ENCODE peak calls at places on chromosomes 1 and 21, in eight cellular contexts. Q, N, H, A, J, B, K and E are unnamed samples.

GRCh38 chr1:100642826-100643225 is 76.7 kb upstream of the VCAM1 start:
- DNase-seq in Q (no peak), N (no peak), H (no peak), A (no peak), J (no peak), B (no peak), K (no peak), E (no peak)

GRCh38 chr1:167517535-167518330 is 596 bp downstream of the CD247 start:
- DNase-seq in Q (no peak), N (no peak), H (no peak), A (peak; percentile 76), J (peak; percentile 92), B (no peak), K (no peak), E (no peak)

GRCh38 chr1:226846801-226847200 is 23.6 kb upstream of the PSEN2 start:
- DNase-seq in Q (no peak), N (no peak), H (no peak), A (no peak), J (no peak), B (no peak), K (no peak), E (no peak)

GRCh38 chr1:232942413-232943294 is 7.8 kb upstream of the NTPCR start:
- DNase-seq in Q (no peak), N (no peak), H (no peak), A (no peak), J (no peak), B (no peak), K (no peak), E (no peak)

GRCh38 chr1:158793604-158794003 is 12.6 kb upstream of the OR6N2 start:
- DNase-seq in Q (peak; percentile 61), N (no peak), H (no peak), A (no peak), J (no peak), B (no peak), K (no peak), E (no peak)

GRCh38 chr1:151166506-151166956 is 587 bp downstream of the SCNM1 start:
- DNase-seq in Q (no peak), N (no peak), H (peak; percentile 63), A (no peak), J (no peak), B (peak; percentile 72), K (no peak), E (no peak)

GRCh38 chr1:154611150-154611865 is 3.3 kb upstream of the ADAR start:
- DNase-seq in Q (no peak), N (no peak), H (no peak), A (no peak), J (no peak), B (no peak), K (no peak), E (no peak)

GRCh38 chr1:107842241-107842640 is 122.7 kb downstream of the VAV3 start:
- DNase-seq in Q (no peak), N (no peak), H (no peak), A (no peak), J (no peak), B (no peak), K (no peak), E (no peak)

GRCh38 chr1:230188826-230189225 is 121.8 kb downstream of the GALNT2 start:
- DNase-seq in Q (no peak), N (no peak), H (no peak), A (no peak), J (no peak), B (no peak), K (no peak), E (no peak)

GRCh38 chr1:220274122-220274855 is 2.0 kb upstream of the RAB3GAP2 start:
- DNase-seq in Q (no peak), N (no peak), H (peak; percentile 65), A (no peak), J (no peak), B (peak; percentile 61), K (no peak), E (no peak)

GRCh38 chr21:28587748-28588147 is 404.9 kb downstream of the LTN1 start:
- DNase-seq in Q (no peak), N (no peak), H (peak; percentile 30), A (no peak), J (no peak), B (no peak), K (no peak), E (no peak)

GRCh38 chr1:231724876-231725647 is 98.5 kb downstream of the DISC1 start:
- DNase-seq in Q (peak; percentile 77), N (no peak), H (peak; percentile 60), A (no peak), J (peak; percentile 74), B (no peak), K (no peak), E (no peak)

GRCh38 chr1:1624443-1625403 is 7.2 kb upstream of the MMP23B start:
- DNase-seq in Q (no peak), N (no peak), H (peak; percentile 37), A (peak; percentile 72), J (no peak), B (no peak), K (peak; percentile 80), E (no peak)

GRCh38 chr1:206492589-206492988 is 14.7 kb upstream of the RASSF5 start:
- DNase-seq in Q (no peak), N (no peak), H (no peak), A (peak; percentile 69), J (no peak), B (no peak), K (no peak), E (no peak)

GRCh38 chr1:206491592-206491991 is 15.7 kb upstream of the RASSF5 start:
- DNase-seq in Q (no peak), N (no peak), H (no peak), A (no peak), J (no peak), B (no peak), K (no peak), E (no peak)

GRCh38 chr1:206489980-206490534 is 17.3 kb upstream of the RASSF5 start:
- DNase-seq in Q (peak; percentile 84), N (peak; percentile 83), H (peak; percentile 74), A (peak; percentile 89), J (peak; percentile 80), B (peak; percentile 85), K (peak; percentile 75), E (peak; percentile 44)

GRCh38 chr1:206493279-206493678 is 14.1 kb upstream of the RASSF5 start:
- DNase-seq in Q (no peak), N (no peak), H (no peak), A (no peak), J (no peak), B (no peak), K (no peak), E (no peak)

DNA sequence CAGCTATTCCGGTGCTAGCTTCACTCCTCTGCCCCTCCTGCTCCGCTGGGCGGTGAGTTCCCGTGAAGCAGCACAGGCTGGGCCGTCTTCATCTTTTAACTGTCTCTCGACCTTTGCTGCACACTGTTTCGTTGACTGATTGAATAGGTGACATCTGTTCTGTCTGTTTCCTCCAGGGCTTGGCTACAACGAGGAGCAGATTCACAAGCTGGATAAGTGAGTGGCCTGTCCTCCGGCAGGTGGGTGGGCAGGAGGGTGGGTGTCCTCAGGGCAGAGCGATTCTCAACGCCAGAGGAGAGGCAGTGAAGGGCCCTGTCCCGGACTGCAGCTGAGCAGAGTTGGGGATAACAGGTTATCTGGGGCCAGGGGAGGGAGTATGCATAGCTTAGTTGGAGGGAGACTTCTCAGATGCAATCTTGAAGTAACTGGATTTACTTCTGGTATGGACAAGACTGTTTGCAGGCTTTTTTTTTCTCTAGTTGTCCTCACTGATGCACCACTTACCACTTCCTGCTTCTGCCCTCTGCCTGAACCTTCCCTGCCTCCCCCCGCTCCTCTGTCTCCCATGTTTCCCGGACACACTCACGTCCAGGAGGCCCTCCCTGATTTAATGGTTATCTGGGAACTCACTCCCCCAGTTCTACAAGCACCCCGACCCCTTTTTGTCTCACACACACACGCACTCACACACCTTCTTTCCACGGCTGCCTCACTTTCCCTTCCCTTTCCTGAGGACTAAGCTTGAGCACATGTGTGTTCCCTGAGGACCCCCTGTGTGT is 16.5 kb upstream of the RASSF5 start:
- DNase-seq in Q (no peak), N (no peak), H (peak; percentile 32), A (no peak), J (no peak), B (no peak), K (no peak), E (no peak)
- H3K27ac ChIP-seq in Q (no peak overlapping the region), N (no peak overlapping the region), H (no peak overlapping the region), A (no peak overlapping the region), J (peak overlapping the region; percentile 44), B (no peak overlapping the region), K (no peak overlapping the region), E (no peak overlapping the region)

GRCh38 chr1:54094001-54094729 is 40.8 kb downstream of the TCEANC2 start:
- DNase-seq in Q (no peak), N (no peak), H (no peak), A (no peak), J (no peak), B (no peak), K (no peak), E (no peak)
- H3K27ac ChIP-seq in Q (no peak overlapping the region), N (no peak overlapping the region), H (no peak overlapping the region), A (no peak overlapping the region), J (no peak overlapping the region), B (no peak overlapping the region), K (no peak overlapping the region), E (no peak overlapping the region)

GRCh38 chr1:224800486-224801119 is 128.9 kb upstream of the DNAH14 start:
- DNase-seq in Q (peak; percentile 46), N (no peak), H (no peak), A (no peak), J (no peak), B (no peak), K (no peak), E (no peak)
- H3K27ac ChIP-seq in Q (no peak overlapping the region), N (no peak overlapping the region), H (no peak overlapping the region), A (no peak overlapping the region), J (no peak overlapping the region), B (no peak overlapping the region), K (no peak overlapping the region), E (no peak overlapping the region)

GRCh38 chr21:26800001-26800400 is 45.2 kb downstream of the ADAMTS1 start:
- DNase-seq in Q (no peak), N (no peak), H (peak; percentile 46), A (no peak), J (peak; percentile 46), B (no peak), K (no peak), E (no peak)

GRCh38 chr21:26804895-26805609 is 40.2 kb downstream of the ADAMTS1 start:
- DNase-seq in Q (no peak), N (no peak), H (peak; percentile 68), A (no peak), J (no peak), B (no peak), K (no peak), E (no peak)

GRCh38 chr21:26798856-26799751 is 46.1 kb downstream of the ADAMTS1 start:
- DNase-seq in Q (no peak), N (no peak), H (peak; percentile 83), A (no peak), J (no peak), B (no peak), K (no peak), E (no peak)

GRCh38 chr21:26800455-26801454 is 44.5 kb downstream of the ADAMTS1 start:
- DNase-seq in Q (no peak), N (peak; percentile 52), H (peak; percentile 74), A (no peak), J (no peak), B (peak; percentile 71), K (peak; percentile 14), E (no peak)

DNA sequence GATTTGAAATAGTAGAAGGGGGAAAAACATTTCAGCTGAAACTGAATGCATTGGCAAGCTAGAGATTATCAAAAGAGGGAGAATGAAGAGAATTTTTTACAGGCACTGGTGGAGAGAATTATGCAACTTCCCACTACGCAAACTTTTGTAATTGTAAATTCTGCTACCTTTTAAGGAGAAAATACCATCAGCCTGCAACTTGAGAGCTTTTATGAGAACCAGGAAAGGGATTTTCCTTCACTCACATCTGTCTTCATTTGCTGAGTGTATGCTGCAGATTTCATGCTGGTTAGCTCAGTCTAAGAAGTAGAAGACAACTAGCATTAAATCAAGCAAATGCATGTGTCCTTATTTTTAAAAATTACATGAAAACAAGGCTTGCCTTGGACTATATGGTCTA is 43.7 kb downstream of the ADAMTS1 start:
- DNase-seq in Q (no peak), N (no peak), H (peak; percentile 96), A (no peak), J (no peak), B (no peak), K (no peak), E (no peak)
- H3K27ac ChIP-seq in Q (no peak overlapping the region), N (peak overlapping the region; percentile 86), H (peak overlapping the region; percentile 48), A (peak overlapping the region; percentile 63), J (peak overlapping the region; percentile 73), B (peak overlapping the region; percentile 63), K (peak overlapping the region; percentile 70), E (no peak overlapping the region)